ENCODE peak calls at places on chromosomes 13 and 19, in five cellular contexts. W is hepatocyte, M is PC-3, C is neural progenitor cell, R is SK-N-SH. G is an unnamed sample.

GRCh38 chr19:4115050-4115817 is 8.7 kb downstream of the MAP2K2 start:
- DNase-seq in M (no peak), R (peak; percentile 7), C (no peak), W (no peak), G (peak; percentile 76)

GRCh38 chr13:74040200-74040599 is 94.0 kb downstream of the KLF12 start:
- DNase-seq in C (peak; percentile 89), R (peak; percentile 55), M (peak; percentile 31), W (peak; percentile 65), G (peak; percentile 79)

GRCh38 chr19:14544977-14545715 is 15.8 kb downstream of the TECR start:
- DNase-seq in W (peak; percentile 5), C (no peak), M (no peak), R (no peak), G (no peak)

GRCh38 chr13:28012896-28013295 is 24.4 kb upstream of the URAD start:
- DNase-seq in W (no peak), R (no peak), C (no peak), M (peak; percentile 69), G (peak; percentile 12)

GRCh38 chr19:8638078-8638619 is 7.7 kb downstream of the NFILZ start:
- DNase-seq in W (no peak), M (peak; percentile 67), C (no peak), R (no peak), G (no peak)

GRCh38 chr13:97226013-97226412 is 3.9 kb downstream of the MBNL2 start:
- DNase-seq in M (no peak), R (no peak), W (no peak), C (no peak), G (peak; percentile 11)

GRCh38 chr19:33795370-33796163 is 1.1 kb upstream of the KCTD15 start:
- DNase-seq in C (peak; percentile 97), R (peak; percentile 96), M (peak; percentile 70), W (peak; percentile 94), G (peak; percentile 89)

GRCh38 chr13:61128850-61129645 is 286.6 kb downstream of the PCDH20 start:
- DNase-seq in C (no peak), R (no peak), M (peak; percentile 73), W (no peak), G (no peak)

GRCh38 chr13:30042272-30042671 is 191.9 kb upstream of the UBL3 start:
- DNase-seq in R (no peak), C (no peak), W (no peak), M (no peak), G (no peak)

GRCh38 chr13:90640976-90641375 is 706.5 kb upstream of the MIR17HG start:
- DNase-seq in W (no peak), R (no peak), M (peak; percentile 32), C (no peak), G (no peak)

GRCh38 chr13:73168993-73169401 is 110.2 kb downstream of the KLF5 start:
- DNase-seq in M (peak; percentile 17), C (no peak), R (no peak), W (no peak), G (no peak)

GRCh38 chr13:33626407-33626806 is 191.5 kb upstream of the RFC3 start:
- DNase-seq in C (no peak), M (no peak), W (no peak), R (no peak), G (no peak)
- H3K4me2 ChIP-seq in C (no peak overlapping the region), M (no peak overlapping the region), W (no peak overlapping the region), R (no peak overlapping the region), G (no peak overlapping the region)

DNA sequence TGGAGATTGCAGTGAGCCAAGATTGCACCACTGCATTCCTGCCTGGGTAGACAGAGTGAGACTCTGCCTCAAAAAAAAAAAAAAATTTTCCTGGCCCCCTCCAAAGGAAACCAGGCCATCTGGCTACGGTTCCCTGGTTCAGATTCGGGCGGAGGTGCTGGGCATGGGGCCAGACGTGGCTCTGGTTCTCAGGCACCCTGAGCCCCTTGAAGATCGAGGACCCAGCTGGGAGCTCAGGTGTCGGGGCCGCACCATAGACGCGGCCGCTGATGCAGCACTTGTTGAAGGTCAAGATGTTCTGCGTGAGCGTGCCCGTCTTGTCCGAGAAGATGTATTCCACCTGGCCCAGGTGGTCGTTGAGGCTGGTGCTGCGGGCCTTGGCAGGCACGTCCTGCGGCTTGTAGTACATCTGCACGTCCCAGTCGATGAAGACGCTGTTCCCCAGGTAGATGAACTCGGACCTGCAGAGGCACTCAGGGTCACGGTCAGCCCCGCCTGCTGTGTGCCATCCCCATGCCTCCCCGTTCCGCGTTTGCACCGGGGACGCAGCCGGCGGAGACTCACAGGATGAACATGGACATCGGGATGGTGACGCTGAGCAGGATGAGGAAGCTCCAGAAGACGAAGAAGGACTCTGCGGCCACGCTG is 12.3 kb downstream of the ATP8B3 start:
- DNase-seq in R (no peak), M (no peak), W (no peak), C (no peak), G (no peak)
- TF ChIP-seq CTCF in R (no peak), M (no peak), W (no peak), C (no peak), G (no peak)

GRCh38 chr13:42001580-42001979 is 40.7 kb upstream of the VWA8 start:
- DNase-seq in M (peak; percentile 44), R (no peak), C (peak; percentile 3), W (peak; percentile 58), G (no peak)
- TF ChIP-seq EZH2phosphoT487 in M (no peak), R (no peak), C (no peak), W (no peak), G (no peak)

GRCh38 chr19:34838248-34838647 is 65.2 kb upstream of the ZNF599 start:
- DNase-seq in M (peak; percentile 12), C (peak; percentile 49), R (peak; percentile 69), W (peak; percentile 21), G (peak; percentile 13)
- H3K4me2 ChIP-seq in M (no peak overlapping the region), C (peak overlapping the region; percentile 75), R (no peak overlapping the region), W (peak overlapping the region; percentile 80), G (no peak overlapping the region)

GRCh38 chr19:17236831-17237543 is 8.7 kb downstream of the NR2F6 start:
- DNase-seq in W (no peak), C (no peak), M (no peak), R (no peak), G (no peak)

GRCh38 chr19:17236414-17236716 is 9.4 kb downstream of the NR2F6 start:
- DNase-seq in M (no peak), R (no peak), W (no peak), C (no peak), G (no peak)

GRCh38 chr19:17237747-17238706 is 7.7 kb downstream of the NR2F6 start:
- DNase-seq in C (no peak), M (no peak), W (no peak), R (no peak), G (no peak)

GRCh38 chr19:17234911-17235617 is 9.0 kb downstream of the OCEL1 start:
- DNase-seq in W (no peak), C (peak; percentile 76), M (peak; percentile 46), R (peak; percentile 86), G (peak; percentile 73)

GRCh38 chr19:17235618-17236413 is 9.8 kb downstream of the OCEL1 start:
- DNase-seq in R (peak; percentile 90), W (peak; percentile 86), M (no peak), C (peak; percentile 91), G (peak; percentile 82)
- TF ChIP-seq CTCF in R (peak; percentile 49), W (peak; percentile 44), M (peak; percentile 25), C (peak; percentile 53), G (peak; percentile 73)

DNA sequence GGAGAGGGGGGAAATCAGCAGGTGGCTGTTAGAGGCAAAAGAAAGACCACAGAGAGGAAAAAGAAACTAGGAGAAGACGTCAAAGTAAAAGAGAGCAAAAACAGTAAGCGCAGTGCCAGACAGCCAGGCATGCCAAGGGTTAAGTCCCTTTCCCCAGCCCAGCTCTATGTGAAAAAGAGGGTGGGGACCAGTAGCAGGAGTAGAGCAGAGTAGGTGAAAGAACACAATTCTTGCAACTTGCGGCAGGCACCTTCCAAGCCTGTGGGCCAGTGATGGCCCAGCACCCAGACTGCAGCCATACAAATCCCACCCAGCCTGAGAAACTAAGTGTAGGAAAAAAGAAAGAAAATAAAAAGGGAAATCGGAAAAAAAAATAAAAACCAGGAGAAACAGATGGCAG is 64.2 kb upstream of the ZNF85 start:
- DNase-seq in M (no peak), C (peak; percentile 15), W (no peak), R (no peak), G (no peak)
- TF ChIP-seq EZH2phosphoT487 in M (no peak), C (no peak), W (no peak), R (no peak), G (no peak)

GRCh38 chr19:23698711-23699520 is 11.9 kb upstream of the ZNF675 start:
- DNase-seq in M (peak; percentile 43), C (no peak), R (peak; percentile 42), W (peak; percentile 49), G (no peak)

GRCh38 chr19:23699521-23699860 is 12.5 kb upstream of the ZNF675 start:
- DNase-seq in W (no peak), C (no peak), M (peak; percentile 34), R (peak; percentile 37), G (no peak)
- H3K4me2 ChIP-seq in W (peak overlapping the region; percentile 40), C (no peak overlapping the region), M (no peak overlapping the region), R (no peak overlapping the region), G (no peak overlapping the region)